ENCODE peak calls at places on chromosome 3, in ten cellular contexts. Z is ovary, L is fibroblast of pulmonary artery, Y is fibroblast of the aortic adventitia, U is heart right ventricle, V is fibroblast of lung, Q is psoas muscle, R is endothelial cell, M is suprapubic skin, A is cardiac fibroblast. I is an unnamed sample.

GRCh38 chr3:115693868-115694267 is 70.6 kb downstream of the GAP43 start:
- DNase-seq in Z (no peak), L (no peak), Y (no peak), U (no peak), V (no peak), Q (no peak), R (no peak), M (no peak), A (no peak), I (no peak)

GRCh38 chr3:136171097-136171542 is 25.0 kb downstream of the MSL2 start:
- DNase-seq in Z (no peak), L (no peak), Y (peak), U (no peak), V (peak), Q (no peak), R (no peak), M (no peak), A (no peak), I (no peak)

GRCh38 chr3:60081381-60082095 is 1031.7 kb upstream of the CFAP20DC start:
- DNase-seq in Z (no peak), L (no peak), Y (no peak), U (no peak), V (no peak), Q (no peak), R (no peak), M (no peak), A (no peak), I (no peak)

GRCh38 chr3:90132220-90132619 is 1024.8 kb downstream of the EPHA3 start:
- DNase-seq in Z (no peak), L (no peak), Y (no peak), U (no peak), V (no peak), Q (no peak), R (no peak), M (no peak), A (no peak), I (no peak)

GRCh38 chr3:127692501-127693335 is 20.0 kb downstream of the ABTB1 start:
- DNase-seq in Z (peak), L (no peak), Y (no peak), U (no peak), V (no peak), Q (peak), R (no peak), M (no peak), A (no peak), I (no peak)

GRCh38 chr3:72887723-72888545 is at the start of gene GXYLT2:
- DNase-seq in Z (peak), L (peak), Y (peak), U (peak), V (peak), Q (peak), R (peak), M (no peak), A (peak), I (peak)

GRCh38 chr3:71129611-71130515 is 453.7 kb downstream of the FOXP1 start:
- DNase-seq in Z (no peak), L (peak), Y (peak), U (no peak), V (peak), Q (no peak), R (no peak), M (no peak), A (peak), I (no peak)

GRCh38 chr3:126300761-126301481 is 56.3 kb downstream of the KLF15 start:
- DNase-seq in Z (peak), L (peak), Y (peak), U (peak), V (peak), Q (no peak), R (no peak), M (no peak), A (peak), I (no peak)

GRCh38 chr3:88142094-88142624 is 7.6 kb upstream of the C3orf38 start:
- DNase-seq in Z (no peak), L (peak), Y (no peak), U (no peak), V (peak), Q (no peak), R (no peak), M (no peak), A (peak), I (no peak)

GRCh38 chr3:168073842-168074311 is 21.8 kb downstream of the GOLIM4 start:
- DNase-seq in Z (no peak), L (peak), Y (no peak), U (no peak), V (no peak), Q (no peak), R (no peak), M (no peak), A (peak), I (no peak)

GRCh38 chr3:115710799-115711198 is 87.5 kb downstream of the GAP43 start:
- DNase-seq in Z (no peak), L (peak), Y (peak), U (no peak), V (peak), Q (no peak), R (no peak), M (no peak), A (peak), I (no peak)

GRCh38 chr3:194584435-194584776 is 48.8 kb downstream of the TMEM44 start:
- DNase-seq in Z (no peak), L (peak), Y (no peak), U (no peak), V (no peak), Q (no peak), R (no peak), M (no peak), A (no peak), I (no peak)

GRCh38 chr3:104673981-104674380 is 692.7 kb upstream of the ALCAM start:
- DNase-seq in Z (no peak), L (peak), Y (peak), U (no peak), V (peak), Q (no peak), R (no peak), M (no peak), A (peak), I (no peak)

GRCh38 chr3:31448035-31448881 is 84.5 kb upstream of the STT3B start:
- DNase-seq in Z (no peak), L (peak), Y (peak), U (no peak), V (no peak), Q (no peak), R (peak), M (no peak), A (peak), I (no peak)

GRCh38 chr3:127078626-127079025 is 95.7 kb downstream of the PLXNA1 start:
- DNase-seq in Z (no peak), L (no peak), Y (no peak), U (no peak), V (no peak), Q (no peak), R (no peak), M (no peak), A (no peak), I (no peak)

GRCh38 chr3:25552251-25552650 is 112.5 kb downstream of the TOP2B start:
- DNase-seq in Z (no peak), L (no peak), Y (no peak), U (no peak), V (no peak), Q (no peak), R (no peak), M (no peak), A (no peak), I (no peak)

GRCh38 chr3:13497386-13497785 is 17.3 kb downstream of the HDAC11 start:
- DNase-seq in Z (no peak), L (no peak), Y (peak), U (no peak), V (peak), Q (no peak), R (no peak), M (no peak), A (no peak), I (no peak)

GRCh38 chr3:54951405-54951804 is 23.5 kb upstream of the LRTM1 start:
- DNase-seq in Z (peak), L (peak), Y (peak), U (peak), V (peak), Q (peak), R (peak), M (peak), A (peak), I (peak)

GRCh38 chr3:188575501-188575900 is 421.5 kb downstream of the LPP start:
- DNase-seq in Z (no peak), L (no peak), Y (no peak), U (no peak), V (no peak), Q (no peak), R (no peak), M (no peak), A (no peak), I (no peak)

GRCh38 chr3:123773681-123774431 is 110.3 kb downstream of the MYLK start:
- DNase-seq in Z (no peak), L (no peak), Y (peak), U (no peak), V (peak), Q (peak), R (no peak), M (peak), A (peak), I (peak)

GRCh38 chr3:184710870-184711365 is 946 bp downstream of the MAGEF1 start:
- DNase-seq in Z (no peak), L (peak), Y (peak), U (no peak), V (peak), Q (no peak), R (no peak), M (no peak), A (peak), I (peak)

GRCh38 chr3:16357191-16357590 is 92.2 kb downstream of the OXNAD1 start:
- DNase-seq in Z (no peak), L (peak), Y (peak), U (no peak), V (peak), Q (no peak), R (no peak), M (no peak), A (no peak), I (no peak)

GRCh38 chr3:171407746-171408145 is 52.5 kb downstream of the TNIK start:
- DNase-seq in Z (no peak), L (peak), Y (peak), U (no peak), V (peak), Q (no peak), R (no peak), M (no peak), A (peak), I (no peak)

GRCh38 chr3:30663533-30664241 is 57.3 kb downstream of the TGFBR2 start:
- DNase-seq in Z (no peak), L (no peak), Y (no peak), U (no peak), V (no peak), Q (no peak), R (no peak), M (no peak), A (no peak), I (no peak)

GRCh38 chr3:170372190-170372879 is 14.8 kb downstream of the SKIL start:
- DNase-seq in Z (no peak), L (no peak), Y (no peak), U (no peak), V (no peak), Q (no peak), R (no peak), M (no peak), A (no peak), I (no peak)

GRCh38 chr3:14866627-14867026 is 47.9 kb downstream of the FGD5 start:
- DNase-seq in Z (no peak), L (no peak), Y (no peak), U (no peak), V (no peak), Q (no peak), R (no peak), M (no peak), A (no peak), I (no peak)

GRCh38 chr3:179229177-179229576 is 21.7 kb downstream of the KCNMB3 start:
- DNase-seq in Z (no peak), L (no peak), Y (no peak), U (no peak), V (no peak), Q (no peak), R (no peak), M (no peak), A (no peak), I (no peak)

GRCh38 chr3:58047806-58048205 is 39.6 kb downstream of the FLNB start:
- DNase-seq in Z (no peak), L (peak), Y (peak), U (no peak), V (peak), Q (no peak), R (no peak), M (no peak), A (peak), I (no peak)

GRCh38 chr3:188842628-188843027 is 329.1 kb upstream of the TPRG1 start:
- DNase-seq in Z (no peak), L (peak), Y (peak), U (no peak), V (peak), Q (no peak), R (no peak), M (no peak), A (no peak), I (no peak)

GRCh38 chr3:165640031-165640430 is 197.2 kb downstream of the BCHE start:
- DNase-seq in Z (no peak), L (no peak), Y (no peak), U (no peak), V (no peak), Q (no peak), R (no peak), M (no peak), A (no peak), I (no peak)

DNA sequence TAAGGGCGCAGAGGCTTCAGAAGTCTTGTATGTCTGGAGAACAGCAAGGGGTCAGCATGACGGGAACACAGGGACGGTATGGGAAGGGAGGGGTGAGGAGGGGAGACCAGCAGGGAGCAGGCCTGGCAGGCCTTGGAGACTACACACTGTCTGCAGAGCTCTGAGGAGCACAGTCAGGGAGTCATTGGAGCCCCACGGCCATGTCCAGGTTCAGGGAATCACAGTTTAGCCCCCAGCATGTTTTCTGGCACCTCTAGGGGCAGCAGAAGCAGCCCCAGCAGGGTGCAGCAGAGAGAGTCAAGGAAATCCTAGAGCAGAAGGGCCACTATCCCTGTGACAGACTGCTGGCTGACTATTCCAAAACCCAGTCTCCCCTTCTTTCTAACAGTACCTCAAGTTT is 3.2 kb downstream of the LAMP3 start:
- DNase-seq in Z (no peak), L (no peak), Y (no peak), U (no peak), V (no peak), Q (no peak), R (no peak), M (no peak), A (no peak), I (no peak)
- TF ChIP-seq CTCF in Z (no peak), L (peak), Y (peak), U (no peak), V (no peak), Q (no peak), R (no peak), M (no peak), A (peak), I (no peak)

GRCh38 chr3:10948326-10948725 is 44.2 kb upstream of the SLC6A1 start:
- DNase-seq in Z (no peak), L (no peak), Y (no peak), U (no peak), V (no peak), Q (no peak), R (no peak), M (no peak), A (no peak), I (no peak)

GRCh38 chr3:10946526-10946925 is 46.0 kb upstream of the SLC6A1 start:
- DNase-seq in Z (no peak), L (no peak), Y (no peak), U (no peak), V (no peak), Q (no peak), R (no peak), M (no peak), A (no peak), I (no peak)

GRCh38 chr3:10944866-10945265 is 47.7 kb upstream of the SLC6A1 start:
- DNase-seq in Z (no peak), L (no peak), Y (no peak), U (no peak), V (no peak), Q (no peak), R (no peak), M (no peak), A (no peak), I (no peak)

GRCh38 chr3:10942806-10943205 is 49.7 kb upstream of the SLC6A1 start:
- DNase-seq in Z (no peak), L (no peak), Y (no peak), U (no peak), V (no peak), Q (no peak), R (no peak), M (no peak), A (no peak), I (no peak)

GRCh38 chr3:10945683-10946287 is 46.8 kb upstream of the SLC6A1 start:
- DNase-seq in Z (peak), L (peak), Y (peak), U (peak), V (peak), Q (peak), R (peak), M (no peak), A (peak), I (no peak)
- TF ChIP-seq CTCF in Z (peak), L (peak), Y (peak), U (peak), V (peak), Q (peak), R (peak), M (peak), A (peak), I (peak)

GRCh38 chr3:44077267-44077666 is 164.4 kb upstream of the TOPAZ1 start:
- DNase-seq in Z (no peak), L (peak), Y (no peak), U (no peak), V (no peak), Q (no peak), R (no peak), M (peak), A (peak), I (peak)
- TF ChIP-seq CTCF in Z (no peak), L (peak), Y (peak), U (no peak), V (no peak), Q (no peak), R (no peak), M (no peak), A (peak), I (peak)

DNA sequence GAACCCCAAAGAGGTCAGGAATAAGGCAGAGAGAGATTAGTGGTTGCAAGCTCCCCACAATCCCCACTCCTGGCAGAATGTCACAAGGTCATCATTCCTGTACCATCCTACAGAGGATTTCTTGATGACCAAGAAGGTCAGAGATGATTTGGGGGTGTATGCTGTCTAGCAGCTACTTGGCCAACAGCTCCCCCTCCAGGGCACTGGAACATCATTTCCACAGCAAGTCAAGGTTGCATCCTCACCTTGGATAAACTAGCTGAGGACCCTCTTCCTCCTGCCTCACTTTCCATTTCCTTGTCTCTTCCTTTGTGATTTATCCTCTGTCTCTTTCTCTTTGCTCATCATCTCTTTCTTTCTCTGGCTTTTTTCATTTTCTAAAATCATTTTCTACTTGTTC is 106.3 kb downstream of the PROS1 start:
- DNase-seq in Z (no peak), L (no peak), Y (no peak), U (no peak), V (no peak), Q (no peak), R (no peak), M (no peak), A (no peak), I (no peak)
- TF ChIP-seq CTCF in Z (no peak), L (no peak), Y (no peak), U (no peak), V (no peak), Q (no peak), R (no peak), M (no peak), A (no peak), I (no peak)

GRCh38 chr3:132248490-132248889 is 68.7 kb upstream of the ACP3 start:
- DNase-seq in Z (no peak), L (no peak), Y (no peak), U (no peak), V (no peak), Q (no peak), R (no peak), M (no peak), A (no peak), I (no peak)
- TF ChIP-seq CTCF in Z (no peak), L (no peak), Y (no peak), U (no peak), V (no peak), Q (no peak), R (no peak), M (no peak), A (no peak), I (no peak)

I was measured in osteocyte.